ENCODE peak calls at places on chromosomes 7 and 10, in four cellular contexts. One of them, this sample, is unnamed.

GRCh38 chr7:41809487-41810257 is 106.8 kb upstream of the INHBA start:
- DNase-seq in mucosa of gallbladder: no peak
- DNase-seq in transverse colon: no peak
- DNase-seq in NCI-H1092: no peak
- DNase-seq in this sample: no peak

GRCh38 chr10:85642421-85643170 is 724.0 kb downstream of the GRID1 start:
- DNase-seq in mucosa of gallbladder: peak; percentile 29
- DNase-seq in transverse colon: peak; percentile 37
- DNase-seq in NCI-H1092: no peak
- DNase-seq in this sample: no peak

GRCh38 chr7:2307690-2308107 is 6.5 kb downstream of the SNX8 start:
- DNase-seq in mucosa of gallbladder: no peak
- DNase-seq in transverse colon: no peak
- DNase-seq in NCI-H1092: no peak
- DNase-seq in this sample: no peak

GRCh38 chr7:46811529-46811928 is 770.4 kb downstream of the TNS3 start:
- DNase-seq in mucosa of gallbladder: no peak
- DNase-seq in transverse colon: no peak
- DNase-seq in NCI-H1092: no peak
- DNase-seq in this sample: no peak

GRCh38 chr10:21517983-21518628 is 7.4 kb downstream of the SKIDA1 start:
- DNase-seq in mucosa of gallbladder: no peak
- DNase-seq in transverse colon: no peak
- DNase-seq in NCI-H1092: peak; percentile 85
- DNase-seq in this sample: no peak

GRCh38 chr10:99331207-99331803 is 2.1 kb downstream of the CNNM1 start:
- DNase-seq in mucosa of gallbladder: no peak
- DNase-seq in transverse colon: no peak
- DNase-seq in NCI-H1092: no peak
- DNase-seq in this sample: no peak

GRCh38 chr10:128867819-128868218 is 599.2 kb upstream of the MGMT start:
- DNase-seq in mucosa of gallbladder: peak; percentile 5
- DNase-seq in transverse colon: no peak
- DNase-seq in NCI-H1092: no peak
- DNase-seq in this sample: no peak

GRCh38 chr10:48447356-48448215 is 141.1 kb downstream of the MAPK8 start:
- DNase-seq in mucosa of gallbladder: no peak
- DNase-seq in transverse colon: no peak
- DNase-seq in NCI-H1092: no peak
- DNase-seq in this sample: no peak

GRCh38 chr10:127013251-127013656 is 108.0 kb downstream of the DOCK1 start:
- DNase-seq in mucosa of gallbladder: peak; percentile 36
- DNase-seq in transverse colon: peak; percentile 82
- DNase-seq in NCI-H1092: no peak
- DNase-seq in this sample: no peak

GRCh38 chr7:50939026-50939425 is 156.3 kb upstream of the GRB10 start:
- DNase-seq in mucosa of gallbladder: no peak
- DNase-seq in transverse colon: no peak
- DNase-seq in NCI-H1092: no peak
- DNase-seq in this sample: no peak

GRCh38 chr10:59829024-59829423 is 75.8 kb upstream of the MRLN start:
- DNase-seq in mucosa of gallbladder: no peak
- DNase-seq in transverse colon: no peak
- DNase-seq in NCI-H1092: no peak
- DNase-seq in this sample: no peak

GRCh38 chr10:89278034-89278535 is 23.8 kb upstream of the IFIT2 start:
- DNase-seq in mucosa of gallbladder: peak; percentile 85
- DNase-seq in transverse colon: no peak
- DNase-seq in NCI-H1092: no peak
- DNase-seq in this sample: no peak

GRCh38 chr7:84337386-84337785 is 142.8 kb upstream of the SEMA3A start:
- DNase-seq in mucosa of gallbladder: no peak
- DNase-seq in transverse colon: no peak
- DNase-seq in NCI-H1092: no peak
- DNase-seq in this sample: no peak

GRCh38 chr7:45130910-45131309 is 19.4 kb upstream of the TBRG4 start:
- DNase-seq in mucosa of gallbladder: no peak
- DNase-seq in transverse colon: no peak
- DNase-seq in NCI-H1092: peak; percentile 4
- DNase-seq in this sample: no peak

GRCh38 chr10:78602201-78602917 is 466.4 kb upstream of the ZMIZ1 start:
- DNase-seq in mucosa of gallbladder: no peak
- DNase-seq in transverse colon: no peak
- DNase-seq in NCI-H1092: no peak
- DNase-seq in this sample: no peak

GRCh38 chr10:132102071-132102716 is 36.4 kb downstream of the JAKMIP3 start:
- DNase-seq in mucosa of gallbladder: no peak
- DNase-seq in transverse colon: no peak
- DNase-seq in NCI-H1092: no peak
- DNase-seq in this sample: no peak

GRCh38 chr10:10792681-10793080 is 225.0 kb upstream of the CELF2 start:
- DNase-seq in mucosa of gallbladder: no peak
- DNase-seq in transverse colon: no peak
- DNase-seq in NCI-H1092: no peak
- DNase-seq in this sample: no peak

GRCh38 chr7:100835903-100836811 is 8.8 kb upstream of the EPHB4 start:
- DNase-seq in mucosa of gallbladder: peak; percentile 80
- DNase-seq in transverse colon: peak; percentile 78
- DNase-seq in NCI-H1092: no peak
- DNase-seq in this sample: no peak

GRCh38 chr7:116188-116981 is 76.0 kb upstream of the FAM20C start:
- DNase-seq in mucosa of gallbladder: no peak
- DNase-seq in transverse colon: no peak
- DNase-seq in NCI-H1092: no peak
- DNase-seq in this sample: no peak

GRCh38 chr10:110208614-110209398 is 1.4 kb downstream of the MXI1 start:
- DNase-seq in mucosa of gallbladder: peak; percentile 38
- DNase-seq in transverse colon: peak; percentile 49
- DNase-seq in NCI-H1092: no peak
- DNase-seq in this sample: no peak

GRCh38 chr7:36272567-36273269 is 116.9 kb upstream of the ANLN start:
- DNase-seq in mucosa of gallbladder: peak; percentile 89
- DNase-seq in transverse colon: no peak
- DNase-seq in NCI-H1092: no peak
- DNase-seq in this sample: no peak

GRCh38 chr7:108604685-108605077 is 35.0 kb downstream of the DNAJB9 start:
- DNase-seq in mucosa of gallbladder: no peak
- DNase-seq in transverse colon: no peak
- DNase-seq in NCI-H1092: no peak
- DNase-seq in this sample: no peak

GRCh38 chr7:27905951-27906350 is 166.0 kb downstream of the TAX1BP1 start:
- DNase-seq in mucosa of gallbladder: no peak
- DNase-seq in transverse colon: no peak
- DNase-seq in NCI-H1092: no peak
- DNase-seq in this sample: no peak

GRCh38 chr7:133109816-133110215 is 27.9 kb upstream of the CHCHD3 start:
- DNase-seq in mucosa of gallbladder: no peak
- DNase-seq in transverse colon: no peak
- DNase-seq in NCI-H1092: no peak
- DNase-seq in this sample: no peak

GRCh38 chr7:11923376-11923922 is 91.5 kb upstream of the THSD7A start:
- DNase-seq in mucosa of gallbladder: no peak
- DNase-seq in transverse colon: no peak
- DNase-seq in NCI-H1092: no peak
- DNase-seq in this sample: no peak

This sample was measured in activated T-helper 9 cell treated with anti-CD3 and anti-CD28 coated beads, Interleukin-2, amount 50 U/mL, for 16 hours.